ENCODE peak calls at places on chromosomes 5 and 9, in ten cellular contexts. One of them, this sample, is unnamed.
A peak's percentile ranks its signal among the peaks of the same experiment; 100 is the strongest.

GRCh38 chr9:127407505-127407868 is 10.5 kb downstream of the SLC2A8 start:
- DNase-seq in MM.1S: no peak
- DNase-seq in DND-41: no peak
- DNase-seq in GM23338: no peak
- DNase-seq in right atrium auricular region: no peak
- DNase-seq in heart left ventricle: no peak
- DNase-seq in lower lobe of right lung: no peak
- DNase-seq in psoas muscle: no peak
- DNase-seq in GM23248: no peak
- DNase-seq in CD4-positive, CD25-positive, alpha-beta regulatory T cell: no peak
- DNase-seq in this sample: no peak

GRCh38 chr5:84372066-84372700 is 12.5 kb downstream of the EDIL3 start:
- DNase-seq in MM.1S: no peak
- DNase-seq in DND-41: no peak
- DNase-seq in GM23338: peak; percentile 17
- DNase-seq in right atrium auricular region: no peak
- DNase-seq in heart left ventricle: no peak
- DNase-seq in lower lobe of right lung: no peak
- DNase-seq in psoas muscle: no peak
- DNase-seq in GM23248: no peak
- DNase-seq in CD4-positive, CD25-positive, alpha-beta regulatory T cell: no peak
- DNase-seq in this sample: no peak

GRCh38 chr5:128536229-128536860 is 1.7 kb downstream of the FBN2 start:
- DNase-seq in MM.1S: no peak
- DNase-seq in DND-41: no peak
- DNase-seq in GM23338: peak; percentile 64
- DNase-seq in right atrium auricular region: no peak
- DNase-seq in heart left ventricle: peak; percentile 34
- DNase-seq in lower lobe of right lung: no peak
- DNase-seq in psoas muscle: no peak
- DNase-seq in GM23248: peak; percentile 6
- DNase-seq in CD4-positive, CD25-positive, alpha-beta regulatory T cell: no peak
- DNase-seq in this sample: peak; percentile 13

GRCh38 chr5:23025604-23026003 is 172.5 kb upstream of the CDH12 start:
- DNase-seq in MM.1S: no peak
- DNase-seq in DND-41: no peak
- DNase-seq in GM23338: no peak
- DNase-seq in right atrium auricular region: no peak
- DNase-seq in heart left ventricle: no peak
- DNase-seq in lower lobe of right lung: no peak
- DNase-seq in psoas muscle: no peak
- DNase-seq in GM23248: no peak
- DNase-seq in CD4-positive, CD25-positive, alpha-beta regulatory T cell: no peak
- DNase-seq in this sample: no peak

GRCh38 chr9:93464395-93464794 is 11.0 kb upstream of the FAM120AOS start:
- DNase-seq in MM.1S: no peak
- DNase-seq in DND-41: no peak
- DNase-seq in GM23338: no peak
- DNase-seq in right atrium auricular region: no peak
- DNase-seq in heart left ventricle: no peak
- DNase-seq in lower lobe of right lung: no peak
- DNase-seq in psoas muscle: no peak
- DNase-seq in GM23248: no peak
- DNase-seq in CD4-positive, CD25-positive, alpha-beta regulatory T cell: no peak
- DNase-seq in this sample: no peak

GRCh38 chr5:113150221-113150620 is 173.6 kb downstream of the DCP2 start:
- DNase-seq in MM.1S: no peak
- DNase-seq in DND-41: no peak
- DNase-seq in GM23338: no peak
- DNase-seq in right atrium auricular region: no peak
- DNase-seq in heart left ventricle: no peak
- DNase-seq in lower lobe of right lung: no peak
- DNase-seq in psoas muscle: no peak
- DNase-seq in GM23248: no peak
- DNase-seq in CD4-positive, CD25-positive, alpha-beta regulatory T cell: no peak
- DNase-seq in this sample: no peak

GRCh38 chr5:160092519-160092918 is 26.7 kb downstream of the PWWP2A start:
- DNase-seq in MM.1S: no peak
- DNase-seq in DND-41: no peak
- DNase-seq in GM23338: no peak
- DNase-seq in right atrium auricular region: no peak
- DNase-seq in heart left ventricle: no peak
- DNase-seq in lower lobe of right lung: no peak
- DNase-seq in psoas muscle: no peak
- DNase-seq in GM23248: no peak
- DNase-seq in CD4-positive, CD25-positive, alpha-beta regulatory T cell: no peak
- DNase-seq in this sample: no peak

GRCh38 chr9:97990259-97990658 is 7.1 kb downstream of the ANP32B start:
- DNase-seq in MM.1S: no peak
- DNase-seq in DND-41: no peak
- DNase-seq in GM23338: peak; percentile 18
- DNase-seq in right atrium auricular region: no peak
- DNase-seq in heart left ventricle: no peak
- DNase-seq in lower lobe of right lung: no peak
- DNase-seq in psoas muscle: no peak
- DNase-seq in GM23248: peak; percentile 84
- DNase-seq in CD4-positive, CD25-positive, alpha-beta regulatory T cell: no peak
- DNase-seq in this sample: no peak

GRCh38 chr5:132176543-132176945 is 51.1 kb downstream of the P4HA2 start:
- DNase-seq in MM.1S: peak; percentile 12
- DNase-seq in DND-41: no peak
- DNase-seq in GM23338: peak; percentile 28
- DNase-seq in right atrium auricular region: no peak
- DNase-seq in heart left ventricle: no peak
- DNase-seq in lower lobe of right lung: no peak
- DNase-seq in psoas muscle: no peak
- DNase-seq in GM23248: no peak
- DNase-seq in CD4-positive, CD25-positive, alpha-beta regulatory T cell: no peak
- DNase-seq in this sample: no peak

GRCh38 chr5:44935262-44935661 is 126.5 kb downstream of the MRPS30 start:
- DNase-seq in MM.1S: peak; percentile 60
- DNase-seq in DND-41: no peak
- DNase-seq in GM23338: peak; percentile 91
- DNase-seq in right atrium auricular region: no peak
- DNase-seq in heart left ventricle: no peak
- DNase-seq in lower lobe of right lung: no peak
- DNase-seq in psoas muscle: no peak
- DNase-seq in GM23248: peak; percentile 2
- DNase-seq in CD4-positive, CD25-positive, alpha-beta regulatory T cell: no peak
- DNase-seq in this sample: peak; percentile 74

GRCh38 chr5:73382412-73382795 is 66.2 kb downstream of the FOXD1 start:
- DNase-seq in MM.1S: no peak
- DNase-seq in DND-41: no peak
- DNase-seq in GM23338: peak; percentile 68
- DNase-seq in right atrium auricular region: no peak
- DNase-seq in heart left ventricle: no peak
- DNase-seq in lower lobe of right lung: no peak
- DNase-seq in psoas muscle: no peak
- DNase-seq in GM23248: no peak
- DNase-seq in CD4-positive, CD25-positive, alpha-beta regulatory T cell: no peak
- DNase-seq in this sample: no peak
- H3K4me1 ChIP-seq in MM.1S: peaks cover 11% of the 10 kb centered on the region
- H3K4me1 ChIP-seq in DND-41: peaks cover 19% of the 10 kb centered on the region
- H3K4me1 ChIP-seq in GM23338: peaks cover 37% of the 10 kb centered on the region
- H3K4me1 ChIP-seq in right atrium auricular region: no peaks in the 10 kb centered on the region
- H3K4me1 ChIP-seq in heart left ventricle: peaks cover 11% of the 10 kb centered on the region
- H3K4me1 ChIP-seq in lower lobe of right lung: peaks cover 14% of the 10 kb centered on the region
- H3K4me1 ChIP-seq in psoas muscle: peaks cover 12% of the 10 kb centered on the region
- H3K4me1 ChIP-seq in GM23248: peaks cover 3% of the 10 kb centered on the region
- H3K4me1 ChIP-seq in CD4-positive, CD25-positive, alpha-beta regulatory T cell: peaks cover 30% of the 10 kb centered on the region
- H3K4me1 ChIP-seq in this sample: peaks cover 4% of the 10 kb centered on the region

GRCh38 chr5:51389582-51390463 is 6.6 kb downstream of the ISL1 start:
- DNase-seq in MM.1S: no peak
- DNase-seq in DND-41: no peak
- DNase-seq in GM23338: peak; percentile 74
- DNase-seq in right atrium auricular region: no peak
- DNase-seq in heart left ventricle: no peak
- DNase-seq in lower lobe of right lung: no peak
- DNase-seq in psoas muscle: no peak
- DNase-seq in GM23248: peak; percentile 38
- DNase-seq in CD4-positive, CD25-positive, alpha-beta regulatory T cell: no peak
- DNase-seq in this sample: no peak

GRCh38 chr5:51388488-51389325 is 5.5 kb downstream of the ISL1 start:
- DNase-seq in MM.1S: no peak
- DNase-seq in DND-41: no peak
- DNase-seq in GM23338: no peak
- DNase-seq in right atrium auricular region: no peak
- DNase-seq in heart left ventricle: no peak
- DNase-seq in lower lobe of right lung: no peak
- DNase-seq in psoas muscle: no peak
- DNase-seq in GM23248: no peak
- DNase-seq in CD4-positive, CD25-positive, alpha-beta regulatory T cell: no peak
- DNase-seq in this sample: no peak

GRCh38 chr5:51389326-51389581 is 6.0 kb downstream of the ISL1 start:
- DNase-seq in MM.1S: no peak
- DNase-seq in DND-41: no peak
- DNase-seq in GM23338: peak; percentile 58
- DNase-seq in right atrium auricular region: no peak
- DNase-seq in heart left ventricle: no peak
- DNase-seq in lower lobe of right lung: no peak
- DNase-seq in psoas muscle: no peak
- DNase-seq in GM23248: no peak
- DNase-seq in CD4-positive, CD25-positive, alpha-beta regulatory T cell: no peak
- DNase-seq in this sample: no peak

GRCh38 chr5:51386916-51387853 is 3.9 kb downstream of the ISL1 start:
- DNase-seq in MM.1S: no peak
- DNase-seq in DND-41: no peak
- DNase-seq in GM23338: peak; percentile 73
- DNase-seq in right atrium auricular region: no peak
- DNase-seq in heart left ventricle: no peak
- DNase-seq in lower lobe of right lung: no peak
- DNase-seq in psoas muscle: no peak
- DNase-seq in GM23248: no peak
- DNase-seq in CD4-positive, CD25-positive, alpha-beta regulatory T cell: no peak
- DNase-seq in this sample: no peak

DNA sequence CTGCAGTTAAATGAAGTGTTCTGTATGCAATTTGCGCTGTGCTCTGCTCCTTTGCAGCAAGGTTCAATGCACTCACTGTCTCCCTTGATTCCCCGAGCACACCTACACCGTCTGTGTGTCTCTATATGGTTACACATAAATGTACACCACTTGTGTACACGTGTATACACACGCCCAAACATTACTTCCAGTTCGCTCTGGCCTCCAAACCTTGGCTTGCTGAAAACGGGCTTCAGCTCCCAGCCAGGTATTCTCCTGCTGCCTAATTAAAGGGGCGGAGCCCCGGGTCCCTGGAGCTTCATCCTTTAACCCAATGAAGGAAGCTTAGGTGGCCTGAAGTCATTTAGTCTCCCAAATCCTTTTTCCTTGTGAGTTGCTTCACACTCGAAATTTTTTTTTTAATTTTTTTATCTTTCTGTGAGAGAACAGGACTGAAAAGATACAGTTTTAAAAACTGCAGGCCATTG is 4.6 kb downstream of the ISL1 start:
- DNase-seq in MM.1S: no peak
- DNase-seq in DND-41: no peak
- DNase-seq in GM23338: peak; percentile 61
- DNase-seq in right atrium auricular region: no peak
- DNase-seq in heart left ventricle: no peak
- DNase-seq in lower lobe of right lung: no peak
- DNase-seq in psoas muscle: no peak
- DNase-seq in GM23248: no peak
- DNase-seq in CD4-positive, CD25-positive, alpha-beta regulatory T cell: no peak
- DNase-seq in this sample: no peak
- H3K27me3 ChIP-seq in MM.1S: no peaks in the 10 kb centered on the region
- H3K27me3 ChIP-seq in DND-41: peaks cover 25% of the 10 kb centered on the region
- H3K27me3 ChIP-seq in GM23338: peaks cover 96% of the 10 kb centered on the region
- H3K27me3 ChIP-seq in right atrium auricular region: peaks cover 25% of the 10 kb centered on the region
- H3K27me3 ChIP-seq in heart left ventricle: peaks cover 99% of the 10 kb centered on the region
- H3K27me3 ChIP-seq in lower lobe of right lung: peaks cover 92% of the 10 kb centered on the region
- H3K27me3 ChIP-seq in psoas muscle: peaks cover 16% of the 10 kb centered on the region
- H3K27me3 ChIP-seq in GM23248: peaks cover 76% of the 10 kb centered on the region
- H3K27me3 ChIP-seq in CD4-positive, CD25-positive, alpha-beta regulatory T cell: peaks cover 27% of the 10 kb centered on the region
- H3K27me3 ChIP-seq in this sample: peaks cover 65% of the 10 kb centered on the region

DNA sequence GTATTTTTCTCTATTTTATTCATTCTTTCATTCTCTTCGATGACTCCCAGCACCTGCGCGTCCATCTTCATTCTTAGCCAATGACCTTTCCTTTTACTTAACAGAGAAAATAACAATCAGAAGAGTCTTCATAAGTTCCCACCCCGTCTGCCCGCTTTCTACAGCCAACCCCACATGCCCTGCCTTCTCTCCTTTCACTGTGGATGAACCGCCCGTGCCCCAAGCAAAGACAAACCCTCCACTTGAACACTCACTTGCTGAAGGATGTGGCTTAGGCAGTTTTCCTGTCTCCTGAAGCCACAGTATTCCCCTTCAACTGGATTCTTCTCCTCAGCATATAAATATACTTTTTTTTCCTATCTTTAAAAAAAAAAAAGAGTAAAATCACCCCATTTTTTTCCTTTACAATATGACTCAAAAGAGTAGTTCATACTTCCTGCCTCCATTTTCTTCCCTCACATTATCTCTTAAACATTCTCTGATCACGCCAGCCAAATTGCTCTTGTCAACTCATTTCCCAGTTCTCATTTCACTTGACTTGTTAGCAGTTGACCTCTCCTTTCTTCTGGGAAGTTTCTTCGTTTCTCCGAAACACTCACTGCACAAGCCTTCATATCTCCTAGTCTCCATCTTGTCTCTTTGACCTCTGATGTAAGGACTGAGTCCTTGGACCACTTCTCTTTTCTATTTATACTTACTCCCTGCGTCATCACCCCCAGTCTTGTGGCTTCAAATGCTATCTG is 11.1 kb downstream of the NIPSNAP3B start:
- DNase-seq in MM.1S: no peak
- DNase-seq in DND-41: no peak
- DNase-seq in GM23338: no peak
- DNase-seq in right atrium auricular region: no peak
- DNase-seq in heart left ventricle: no peak
- DNase-seq in lower lobe of right lung: no peak
- DNase-seq in psoas muscle: no peak
- DNase-seq in GM23248: no peak
- DNase-seq in CD4-positive, CD25-positive, alpha-beta regulatory T cell: no peak
- DNase-seq in this sample: no peak
- H3K4me1 ChIP-seq in MM.1S: peaks cover 24% of the 10 kb centered on the region
- H3K4me1 ChIP-seq in DND-41: peaks cover 16% of the 10 kb centered on the region
- H3K4me1 ChIP-seq in GM23338: no peaks in the 10 kb centered on the region
- H3K4me1 ChIP-seq in right atrium auricular region: no peaks in the 10 kb centered on the region
- H3K4me1 ChIP-seq in heart left ventricle: peaks cover 49% of the 10 kb centered on the region
- H3K4me1 ChIP-seq in lower lobe of right lung: no peaks in the 10 kb centered on the region
- H3K4me1 ChIP-seq in psoas muscle: peaks cover 52% of the 10 kb centered on the region
- H3K4me1 ChIP-seq in GM23248: peaks cover 16% of the 10 kb centered on the region
- H3K4me1 ChIP-seq in CD4-positive, CD25-positive, alpha-beta regulatory T cell: no peaks in the 10 kb centered on the region
- H3K4me1 ChIP-seq in this sample: no peaks in the 10 kb centered on the region

DNA sequence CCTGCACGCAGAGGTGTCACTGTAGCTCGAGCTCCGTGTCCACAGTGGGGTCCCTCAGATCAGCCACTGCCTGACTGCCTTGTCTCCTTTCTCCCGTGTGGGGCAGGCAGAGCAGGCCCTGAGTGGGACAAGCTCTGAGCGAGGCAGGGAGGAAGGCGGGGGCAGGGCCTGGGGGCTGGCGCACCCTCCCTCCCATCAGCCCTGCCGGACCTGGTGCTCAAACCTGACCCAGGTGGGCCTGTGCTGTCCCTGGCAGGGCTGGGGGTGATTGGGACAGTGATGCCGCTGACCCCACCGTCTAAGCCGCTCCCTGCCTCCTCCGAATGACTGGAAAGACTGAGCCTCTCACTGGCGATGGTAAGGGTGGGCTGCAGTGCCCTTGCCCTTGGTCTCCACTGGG is 60.9 kb downstream of the KCNT1 start:
- DNase-seq in MM.1S: no peak
- DNase-seq in DND-41: no peak
- DNase-seq in GM23338: no peak
- DNase-seq in right atrium auricular region: no peak
- DNase-seq in heart left ventricle: no peak
- DNase-seq in lower lobe of right lung: no peak
- DNase-seq in psoas muscle: no peak
- DNase-seq in GM23248: no peak
- DNase-seq in CD4-positive, CD25-positive, alpha-beta regulatory T cell: no peak
- DNase-seq in this sample: no peak
- H3K27me3 ChIP-seq in MM.1S: peaks cover 73% of the 10 kb centered on the region
- H3K27me3 ChIP-seq in DND-41: no peaks in the 10 kb centered on the region
- H3K27me3 ChIP-seq in GM23338: no peaks in the 10 kb centered on the region
- H3K27me3 ChIP-seq in right atrium auricular region: no peaks in the 10 kb centered on the region
- H3K27me3 ChIP-seq in heart left ventricle: no peaks in the 10 kb centered on the region
- H3K27me3 ChIP-seq in lower lobe of right lung: no peaks in the 10 kb centered on the region
- H3K27me3 ChIP-seq in psoas muscle: no peaks in the 10 kb centered on the region
- H3K27me3 ChIP-seq in GM23248: no peaks in the 10 kb centered on the region
- H3K27me3 ChIP-seq in CD4-positive, CD25-positive, alpha-beta regulatory T cell: no peaks in the 10 kb centered on the region
- H3K27me3 ChIP-seq in this sample: no peaks in the 10 kb centered on the region